ENCODE peak calls at places on chromosomes 5 and 9, in eight cellular contexts. T is astrocyte; Q is breast epithelium; H is stomach; X is upper lobe of left lung; D is kidney; O is CD8-positive, alpha-beta memory T cell; A is esophagus squamous epithelium. L is an unnamed sample. For H3K36me3 and H3K4me1, the result is how much of the 10 kb centered on the place peaks cover.

GRCh38 chr5:78972654-78973428 is 12.3 kb downstream of the ARSB start:
- DNase-seq in A (no peak), O (no peak), Q (no peak), D (no peak), T (peak), H (peak), X (no peak), L (peak)

GRCh38 chr9:134419684-134420076 is 93.4 kb downstream of the RXRA start:
- DNase-seq in D (no peak), H (no peak), Q (no peak), O (no peak), T (no peak), X (no peak), A (no peak), L (no peak)

GRCh38 chr5:25688156-25688555 is 1043.4 kb upstream of the CDH10 start:
- DNase-seq in D (no peak), A (no peak), H (no peak), Q (no peak), T (no peak), X (no peak), O (no peak), L (no peak)

GRCh38 chr5:105924366-105924765 is 1746.4 kb downstream of the EFNA5 start:
- DNase-seq in A (no peak), D (no peak), X (no peak), T (peak), Q (no peak), H (no peak), O (no peak), L (no peak)

GRCh38 chr5:172911976-172912375 is 47.2 kb upstream of the RPL26L1 start:
- DNase-seq in A (no peak), D (no peak), T (no peak), H (no peak), X (no peak), Q (no peak), O (no peak), L (no peak)

GRCh38 chr5:39197556-39197955 is 21.8 kb downstream of the FYB1 start:
- DNase-seq in O (peak), X (no peak), Q (no peak), T (no peak), A (no peak), D (no peak), H (no peak), L (no peak)

GRCh38 chr5:56610093-56610698 is 205.2 kb upstream of the MAP3K1 start:
- DNase-seq in A (no peak), Q (no peak), D (no peak), X (no peak), O (no peak), H (no peak), T (no peak), L (no peak)

GRCh38 chr5:122844136-122844915 is 1.1 kb upstream of the SNX24 start:
- DNase-seq in A (no peak), Q (no peak), X (peak), H (peak), O (no peak), D (no peak), T (no peak), L (peak)

GRCh38 chr9:89375181-89375760 is 57.0 kb downstream of the SECISBP2 start:
- DNase-seq in T (no peak), A (no peak), O (no peak), H (no peak), D (no peak), Q (no peak), X (no peak), L (peak)

DNA sequence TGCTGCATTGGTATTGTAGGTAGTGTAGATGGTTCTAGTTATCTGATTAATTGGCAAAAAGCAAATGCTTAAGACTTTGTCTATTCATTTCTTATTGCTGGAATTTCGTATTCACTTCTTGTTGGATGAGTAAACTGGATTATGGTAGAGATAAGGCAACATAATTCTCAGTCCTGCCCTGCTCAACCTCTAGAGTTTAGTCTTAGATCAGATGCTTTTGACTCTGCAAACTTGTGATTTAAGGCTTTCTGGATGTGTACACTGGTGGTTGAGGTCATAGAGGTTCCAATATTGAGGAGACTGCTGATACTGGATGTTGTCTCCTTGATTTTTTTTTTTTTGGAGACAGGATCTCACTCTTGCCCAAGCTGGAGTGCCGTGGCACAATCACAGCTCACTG is 35.0 kb downstream of the KIF2A start:
- DNase-seq in D (no peak), O (no peak), X (no peak), Q (no peak), T (no peak), H (no peak), A (no peak), L (no peak)
- H3K36me3 ChIP-seq in D (under half), O (under half), X (under half), Q (under half), T (under half), H (under half), A (under half), L (under half)

GRCh38 chr5:171330011-171330410 is 21.0 kb downstream of the TLX3 start:
- DNase-seq in A (no peak), Q (no peak), T (no peak), D (no peak), X (no peak), H (no peak), O (no peak), L (no peak)
- H3K27ac ChIP-seq in A (no peak), Q (no peak), T (no peak), D (no peak), X (no peak), H (no peak), O (no peak), L (no peak)

GRCh38 chr9:19551124-19551929 is 142.5 kb downstream of the ACER2 start:
- DNase-seq in A (no peak), O (no peak), D (no peak), H (no peak), X (no peak), Q (no peak), T (no peak), L (no peak)

GRCh38 chr9:19552693-19553092 is 143.9 kb downstream of the ACER2 start:
- DNase-seq in D (no peak), X (no peak), T (no peak), A (no peak), H (no peak), Q (no peak), O (no peak), L (no peak)

GRCh38 chr9:19553441-19553840 is 144.6 kb downstream of the ACER2 start:
- DNase-seq in D (no peak), T (no peak), A (no peak), Q (no peak), X (no peak), H (no peak), O (no peak), L (no peak)

GRCh38 chr9:19552282-19552681 is 143.5 kb downstream of the ACER2 start:
- DNase-seq in A (no peak), T (no peak), O (no peak), D (no peak), Q (no peak), X (no peak), H (no peak), L (no peak)

GRCh38 chr9:19550009-19550408 is 141.2 kb downstream of the ACER2 start:
- DNase-seq in Q (no peak), X (no peak), H (no peak), D (no peak), O (no peak), A (no peak), T (no peak), L (no peak)
- H3K4me1 ChIP-seq in Q (under half), X (under half), H (under half), D (under half), O (under half), A (under half), T (under half), L (under half)

DNA sequence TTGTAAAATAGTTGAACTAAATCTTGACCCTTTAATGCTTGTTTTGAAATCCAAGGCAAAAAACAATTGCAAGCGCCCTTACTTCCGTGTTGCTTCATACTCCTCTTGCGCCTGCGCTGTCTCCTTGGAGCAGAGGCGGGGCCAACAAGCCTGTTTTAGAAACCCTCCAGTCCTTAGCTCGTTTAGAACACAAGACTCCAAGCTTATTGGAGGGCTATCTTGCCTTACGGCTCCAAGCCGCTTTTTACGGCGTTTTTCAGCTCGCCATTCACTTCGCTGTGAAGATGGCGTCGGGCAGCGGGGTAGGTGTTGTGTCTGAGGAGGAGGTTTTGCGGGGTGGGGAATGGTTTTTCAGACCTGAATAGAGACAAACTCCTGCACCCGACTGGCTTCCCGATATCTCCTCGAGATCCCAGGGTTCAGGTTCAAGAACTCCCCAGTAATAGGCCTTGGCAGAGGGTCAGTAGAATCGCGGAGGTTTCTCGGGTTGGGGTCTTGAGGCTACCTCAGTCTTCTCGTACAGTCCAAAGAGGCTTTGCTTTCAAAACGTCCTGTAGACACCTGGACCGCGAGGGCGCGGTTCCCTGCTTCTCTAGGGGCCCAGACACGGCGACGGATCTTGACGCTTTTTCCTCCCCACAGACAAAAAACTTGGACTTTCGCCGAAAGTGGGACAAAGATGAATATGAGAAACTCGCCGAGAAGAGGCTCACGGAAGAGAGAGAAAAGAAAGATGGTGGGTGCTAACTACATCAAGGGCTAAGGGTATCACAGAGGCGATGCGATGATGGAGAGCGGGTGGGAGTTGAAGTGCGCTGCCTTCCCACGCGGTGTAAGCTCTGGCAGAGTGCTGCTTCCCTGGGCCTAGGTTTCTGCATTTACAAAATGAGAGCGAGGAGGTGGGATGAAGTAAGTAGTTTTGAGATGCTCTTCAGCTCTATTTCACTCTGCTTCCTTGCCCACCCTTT is at the start of gene ZMAT2:
- DNase-seq in D (peak), T (peak), X (peak), A (peak), O (peak), Q (peak), H (peak), L (peak)
- H3K36me3 ChIP-seq in D (half or more), T (half or more), X (half or more), A (half or more), O (half or more), Q (under half), H (half or more), L (under half)

DNA sequence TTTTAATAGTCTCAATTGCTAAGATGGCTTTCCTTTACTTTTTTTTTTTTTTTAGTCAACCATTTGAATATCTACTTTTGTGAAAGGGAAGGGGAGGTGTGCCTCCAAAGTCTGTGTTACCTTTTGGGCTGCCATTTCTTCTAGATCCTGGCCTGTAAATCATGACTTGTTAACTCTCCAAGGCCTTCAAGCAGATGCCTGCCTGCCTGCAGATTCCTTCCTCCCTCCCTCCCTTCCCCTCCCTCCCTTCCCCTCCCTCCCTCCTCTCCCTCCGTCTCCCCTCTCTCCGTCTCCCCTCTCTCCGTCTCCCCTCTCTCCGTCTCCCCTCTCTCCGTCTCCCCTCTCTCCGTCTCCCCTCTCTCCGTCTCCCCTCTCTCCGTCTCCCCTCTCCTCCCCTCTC is 73.1 kb downstream of the COMMD10 start:
- DNase-seq in A (no peak), H (no peak), X (no peak), T (peak), Q (no peak), O (no peak), D (no peak), L (no peak)
- H3K27ac ChIP-seq in A (no peak), H (no peak), X (no peak), T (no peak), Q (no peak), O (no peak), D (no peak), L (no peak)

DNA sequence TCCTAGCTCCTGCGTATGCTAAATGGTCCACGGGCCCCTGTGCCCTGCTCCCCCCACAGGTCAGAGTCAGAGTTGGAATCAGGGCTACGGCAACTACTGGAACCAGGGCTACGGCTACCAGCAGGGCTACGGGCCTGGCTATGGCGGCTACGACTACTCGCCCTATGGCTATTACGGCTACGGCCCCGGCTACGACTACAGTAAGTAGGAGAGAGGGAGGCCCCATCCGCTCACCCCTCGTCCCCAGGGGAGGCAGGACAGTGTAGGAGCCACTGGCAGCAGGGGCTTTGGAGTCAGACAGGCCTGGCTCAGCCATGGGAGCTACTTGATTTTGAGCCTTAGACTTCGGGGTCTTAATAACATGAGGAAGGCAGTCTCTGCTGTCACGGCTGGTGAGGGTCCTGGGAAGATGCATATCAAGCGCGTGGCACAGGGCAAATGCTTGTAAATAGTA is 5.8 kb downstream of the HNRNPAB start:
- DNase-seq in O (no peak), H (no peak), A (no peak), T (no peak), D (peak), X (no peak), Q (no peak), L (no peak)
- H3K4me1 ChIP-seq in O (under half), H (half or more), A (under half), T (under half), D (under half), X (under half), Q (under half), L (under half)

GRCh38 chr5:145948047-145948446 is 11.7 kb downstream of the SH3RF2 start:
- DNase-seq in O (no peak), X (no peak), D (no peak), Q (no peak), T (no peak), A (no peak), H (no peak), L (no peak)

GRCh38 chr5:145949474-145949873 is 13.1 kb downstream of the SH3RF2 start:
- DNase-seq in H (no peak), A (no peak), D (no peak), O (no peak), Q (no peak), T (no peak), X (no peak), L (no peak)

GRCh38 chr5:145951071-145951470 is 14.7 kb downstream of the SH3RF2 start:
- DNase-seq in D (no peak), O (no peak), H (no peak), X (no peak), T (no peak), Q (no peak), A (no peak), L (no peak)

GRCh38 chr5:145947581-145947980 is 11.2 kb downstream of the SH3RF2 start:
- DNase-seq in A (no peak), H (no peak), X (no peak), Q (no peak), O (no peak), D (no peak), T (no peak), L (no peak)

DNA sequence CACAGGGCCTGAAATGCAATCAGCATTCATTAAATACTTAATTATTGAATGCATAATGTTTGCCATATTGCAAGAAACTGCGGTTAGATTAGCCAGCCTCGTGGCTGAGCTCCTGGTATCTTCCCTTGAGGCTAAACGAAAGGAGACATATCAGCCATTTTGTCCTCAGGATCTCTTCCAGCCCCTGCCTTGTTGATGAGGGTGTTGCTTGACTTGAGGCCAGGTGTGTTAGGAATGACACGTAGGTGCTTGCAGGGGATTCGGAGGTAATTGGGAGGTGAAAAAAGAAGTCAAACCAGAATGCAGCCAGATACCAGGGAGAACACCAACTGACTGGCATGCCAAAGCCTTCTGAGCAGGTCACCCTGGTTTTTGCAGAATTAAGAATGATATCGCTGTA is 12.5 kb downstream of the SH3RF2 start:
- DNase-seq in D (no peak), A (no peak), T (no peak), H (no peak), Q (no peak), X (no peak), O (no peak), L (no peak)
- H3K36me3 ChIP-seq in D (under half), A (under half), T (under half), H (under half), Q (under half), X (under half), O (under half), L (under half)

DNA sequence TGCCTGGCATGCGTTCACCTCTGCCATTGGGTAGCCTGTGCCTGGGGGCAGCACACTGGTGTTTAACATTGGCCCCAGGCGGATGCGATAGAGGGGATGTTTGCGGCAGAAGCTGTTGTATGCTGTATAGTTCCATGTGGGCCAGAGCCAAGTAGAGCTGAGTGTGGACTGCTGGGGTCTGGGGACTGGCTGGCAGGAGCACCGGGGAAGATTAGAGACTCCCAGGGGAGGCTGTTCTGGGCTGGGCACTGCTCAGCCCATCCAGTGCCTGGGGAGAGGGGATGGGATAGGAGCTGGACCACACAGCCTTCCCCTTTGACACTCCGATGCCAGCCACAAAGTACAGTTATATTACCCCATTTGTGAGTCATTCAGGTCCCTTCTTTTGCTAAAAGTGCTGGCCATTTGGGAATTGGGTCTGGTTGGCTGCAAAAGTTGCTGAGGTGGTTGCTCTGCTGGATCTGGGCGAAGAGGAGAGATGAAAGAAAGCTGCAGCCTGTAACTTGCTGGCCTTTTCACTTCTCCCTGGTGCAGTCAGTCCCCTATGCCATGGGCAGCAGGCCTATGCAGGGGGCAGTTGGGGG is 73.8 kb downstream of the RGS3 start:
- DNase-seq in O (no peak), T (no peak), Q (no peak), X (no peak), D (no peak), H (no peak), A (no peak), L (no peak)
- H3K27ac ChIP-seq in O (no peak), T (no peak), Q (no peak), X (no peak), D (no peak), H (no peak), A (peak), L (no peak)

L was measured in colonic mucosa.